ENCODE peak calls at places on chromosome 20, in eight cellular contexts. D, P, C, E, I, N, G and U are unnamed samples.

GRCh38 chr20:49833483-49833882 is 20.9 kb downstream of the SLC9A8 start:
- DNase-seq in D (no peak), P (no peak), C (no peak), E (no peak), I (no peak), N (no peak), G (no peak), U (no peak)

GRCh38 chr20:10672579-10673127 is 1.1 kb downstream of the JAG1 start:
- DNase-seq in D (peak; percentile 74), P (no peak), C (peak; percentile 65), E (no peak), I (no peak), N (peak; percentile 37), G (peak; percentile 85), U (peak; percentile 66)

GRCh38 chr20:61757-62156 is 25.7 kb upstream of the DEFB125 start:
- DNase-seq in D (no peak), P (no peak), C (peak; percentile 0), E (no peak), I (no peak), N (no peak), G (no peak), U (no peak)

GRCh38 chr20:20568604-20569205 is 143.7 kb downstream of the RALGAPA2 start:
- DNase-seq in D (no peak), P (peak; percentile 10), C (peak; percentile 69), E (peak; percentile 47), I (no peak), N (peak; percentile 28), G (peak; percentile 51), U (peak; percentile 58)

GRCh38 chr20:47058236-47058635 is 163.6 kb downstream of the EYA2 start:
- DNase-seq in D (no peak), P (no peak), C (no peak), E (no peak), I (no peak), N (no peak), G (no peak), U (no peak)

GRCh38 chr20:35618372-35619131 is 2.9 kb downstream of the SPAG4 start:
- DNase-seq in D (peak; percentile 67), P (no peak), C (peak; percentile 15), E (no peak), I (no peak), N (no peak), G (peak; percentile 77), U (peak; percentile 23)

GRCh38 chr20:17620371-17621228 is 50.7 kb downstream of the DSTN start:
- DNase-seq in D (peak; percentile 52), P (no peak), C (no peak), E (no peak), I (no peak), N (no peak), G (no peak), U (no peak)

GRCh38 chr20:50870572-50871161 is 60.6 kb downstream of the ADNP start:
- DNase-seq in D (no peak), P (no peak), C (peak; percentile 32), E (peak; percentile 13), I (peak; percentile 86), N (peak; percentile 40), G (peak; percentile 99), U (no peak)

GRCh38 chr20:41889125-41889870 is 271.1 kb upstream of the CHD6 start:
- DNase-seq in D (no peak), P (no peak), C (no peak), E (no peak), I (no peak), N (no peak), G (peak; percentile 64), U (no peak)

GRCh38 chr20:50982372-50982771 is 23.8 kb downstream of the MOCS3 start:
- DNase-seq in D (no peak), P (no peak), C (peak; percentile 61), E (no peak), I (no peak), N (no peak), G (no peak), U (peak; percentile 74)

GRCh38 chr20:23043376-23043775 is 6.1 kb downstream of the THBD start:
- DNase-seq in D (no peak), P (no peak), C (no peak), E (no peak), I (no peak), N (no peak), G (no peak), U (no peak)

GRCh38 chr20:51469578-51470520 is 72.7 kb downstream of the NFATC2 start:
- DNase-seq in D (no peak), P (no peak), C (no peak), E (no peak), I (no peak), N (no peak), G (no peak), U (no peak)

GRCh38 chr20:47187450-47188195 is 168.9 kb downstream of the ZMYND8 start:
- DNase-seq in D (no peak), P (no peak), C (no peak), E (no peak), I (no peak), N (no peak), G (no peak), U (no peak)

DNA sequence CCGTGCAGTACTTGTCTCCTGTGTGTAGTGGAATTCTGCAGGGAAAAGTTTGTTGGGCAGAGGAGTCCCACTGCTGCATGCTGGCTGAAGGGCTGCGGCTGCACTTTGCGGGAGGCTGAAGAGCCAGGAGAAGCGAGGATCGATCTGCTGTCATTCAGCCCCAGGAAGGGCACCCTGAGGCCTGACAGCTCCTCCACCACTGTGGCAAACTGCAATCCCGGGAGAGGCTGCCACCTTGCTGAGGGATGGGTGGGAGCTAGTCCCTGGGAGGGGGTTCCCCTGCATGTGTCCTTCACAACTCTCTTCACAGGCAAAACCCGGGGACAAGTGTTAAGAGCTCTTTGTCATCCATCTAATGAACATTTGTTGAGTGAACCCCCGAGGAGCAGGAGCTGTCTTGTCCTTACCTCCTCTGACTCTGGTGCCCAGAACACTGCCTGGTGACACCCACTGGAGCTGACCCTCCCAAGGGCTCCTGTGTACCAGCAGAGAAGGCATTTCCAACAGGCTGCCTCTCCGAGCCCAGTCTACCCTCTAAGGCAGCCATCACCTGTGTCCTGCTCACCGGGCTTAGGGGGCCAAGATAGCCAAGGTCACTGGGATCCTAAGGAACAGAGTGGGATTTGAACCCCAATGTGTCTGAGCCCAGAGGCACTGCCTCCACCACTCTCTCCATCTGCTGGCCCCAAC is 17.7 kb downstream of the PCK1 start:
- DNase-seq in D (no peak), P (no peak), C (no peak), E (no peak), I (no peak), N (no peak), G (no peak), U (no peak)
- TF ChIP-seq CTCF in D (no peak), P (no peak), C (no peak), E (no peak), I (no peak), N (no peak), G (no peak), U (no peak)

DNA sequence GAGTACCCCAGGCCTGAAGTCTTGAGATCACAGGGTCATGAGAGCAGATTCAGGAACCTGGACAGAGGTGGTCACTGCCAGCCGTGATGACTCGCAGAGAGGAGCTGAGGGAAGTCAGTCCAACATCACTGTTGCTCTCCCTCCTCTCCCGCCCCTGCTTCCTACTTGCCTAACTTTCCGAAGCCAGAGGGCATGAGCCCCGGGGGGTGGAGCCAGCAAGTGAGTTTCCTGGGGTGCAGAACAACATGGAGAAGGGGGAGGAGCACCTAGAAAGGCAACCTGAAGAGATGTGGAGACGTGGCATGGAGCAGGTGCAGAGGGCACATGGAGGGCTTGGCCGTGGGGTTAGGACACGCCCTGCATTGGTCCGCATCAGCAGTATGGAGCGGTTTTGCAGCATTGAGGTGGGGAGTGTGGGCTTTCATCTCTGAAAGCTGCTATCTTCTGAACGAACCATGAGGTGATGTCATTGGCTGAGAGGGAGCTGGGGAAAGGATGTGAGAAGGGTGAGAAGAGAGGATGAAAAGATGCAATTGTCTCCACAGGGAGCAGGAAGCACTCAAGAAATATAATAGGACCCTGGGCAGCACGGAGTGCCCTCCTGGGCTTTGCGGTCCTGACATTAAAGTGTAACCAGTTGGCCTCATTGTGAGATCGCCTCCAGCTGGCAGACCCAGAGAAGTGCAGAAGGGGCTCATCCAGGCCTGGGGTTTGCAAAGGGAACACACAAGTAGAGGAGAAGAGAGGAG is 25.0 kb downstream of the GDAP1L1 start:
- DNase-seq in D (no peak), P (no peak), C (no peak), E (no peak), I (peak; percentile 27), N (no peak), G (peak; percentile 90), U (no peak)
- TF ChIP-seq CTCF in D (no peak), P (no peak), C (peak; percentile 13), E (no peak), I (peak; percentile 84), N (peak; percentile 24), G (peak; percentile 79), U (peak; percentile 32)

GRCh38 chr20:13299401-13299800 is 78.3 kb downstream of the ISM1 start:
- DNase-seq in D (no peak), P (no peak), C (no peak), E (no peak), I (no peak), N (no peak), G (no peak), U (no peak)
- TF ChIP-seq CTCF in D (no peak), P (no peak), C (no peak), E (no peak), I (no peak), N (no peak), G (no peak), U (no peak)

GRCh38 chr20:57479196-57479595 is 45.7 kb downstream of the CTCFL start:
- DNase-seq in D (no peak), P (no peak), C (no peak), E (no peak), I (no peak), N (no peak), G (peak; percentile 22), U (no peak)

GRCh38 chr20:57480444-57481152 is 44.3 kb downstream of the CTCFL start:
- DNase-seq in D (no peak), P (no peak), C (no peak), E (no peak), I (no peak), N (no peak), G (peak; percentile 34), U (no peak)

GRCh38 chr20:57482148-57482547 is 42.8 kb downstream of the CTCFL start:
- DNase-seq in D (no peak), P (no peak), C (no peak), E (no peak), I (no peak), N (no peak), G (peak; percentile 46), U (no peak)

GRCh38 chr20:57482796-57483195 is 42.1 kb downstream of the CTCFL start:
- DNase-seq in D (no peak), P (no peak), C (no peak), E (no peak), I (no peak), N (no peak), G (peak; percentile 20), U (no peak)

DNA sequence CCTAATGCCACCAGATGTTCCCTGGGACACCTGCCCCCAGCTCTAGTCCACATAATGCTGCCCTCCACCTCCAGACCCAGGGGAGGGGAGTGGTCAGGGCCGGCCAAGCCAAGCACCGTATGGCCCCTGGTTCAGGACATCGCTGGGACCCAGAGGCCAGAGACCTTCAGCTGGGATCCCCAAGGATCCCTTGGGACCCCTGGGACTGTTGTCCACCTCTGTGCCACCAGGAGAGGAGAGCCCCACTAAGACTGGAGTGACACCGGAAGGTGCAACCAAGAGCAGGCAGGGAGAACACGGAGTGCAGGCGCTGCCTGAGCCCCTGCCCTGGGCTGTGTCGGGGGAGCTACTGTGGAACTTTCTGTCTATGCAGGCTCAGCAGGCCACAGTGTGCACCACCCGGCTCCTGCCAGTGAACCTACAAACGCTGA is 43.6 kb downstream of the CTCFL start:
- DNase-seq in D (no peak), P (no peak), C (no peak), E (no peak), I (no peak), N (no peak), G (peak; percentile 44), U (no peak)
- TF ChIP-seq CTCF in D (no peak), P (no peak), C (no peak), E (no peak), I (no peak), N (no peak), G (no peak), U (no peak)